ENCODE peak calls at places on chromosomes 13 and 19, in eight cellular contexts. T, P, X, A, I, D, Q and H are unnamed samples. For H3K27me3, the result is how much of the 10 kb centered on the place peaks cover.

GRCh38 chr19:42552086-42553065 is 24.1 kb upstream of the CEACAM1 start:
- DNase-seq in T (peak), D (no peak), P (no peak), A (no peak), I (no peak), X (peak), Q (no peak), H (no peak)

GRCh38 chr19:34171539-34171876 is 796 bp upstream of the LSM14A start:
- DNase-seq in P (no peak), I (no peak), Q (no peak), D (no peak), A (no peak), X (no peak), T (no peak), H (no peak)

GRCh38 chr13:44908712-44909111 is 80.6 kb downstream of the NUFIP1 start:
- DNase-seq in P (no peak), Q (no peak), D (no peak), X (no peak), A (no peak), I (no peak), T (no peak), H (no peak)

GRCh38 chr13:99144306-99144705 is 56.3 kb upstream of the UBAC2 start:
- DNase-seq in D (no peak), Q (no peak), I (no peak), X (no peak), A (no peak), P (no peak), T (no peak), H (no peak)

GRCh38 chr13:20960663-20961309 is 58.2 kb upstream of the XPO4 start:
- DNase-seq in X (peak), I (peak), D (peak), T (no peak), Q (no peak), A (no peak), P (no peak), H (peak)

GRCh38 chr19:18433039-18433691 is 4.8 kb downstream of the ISYNA1 start:
- DNase-seq in X (no peak), P (peak), I (no peak), D (peak), Q (no peak), A (no peak), T (no peak), H (no peak)

GRCh38 chr19:4375164-4375619 is 25.2 kb downstream of the SH3GL1 start:
- DNase-seq in X (no peak), T (peak), D (peak), I (no peak), A (no peak), Q (peak), P (peak), H (no peak)

GRCh38 chr19:4878491-4878968 is 11.1 kb upstream of the PLIN3 start:
- DNase-seq in D (no peak), Q (no peak), T (no peak), P (no peak), A (no peak), X (no peak), I (no peak), H (no peak)

GRCh38 chr19:47650695-47651094 is 41.8 kb downstream of the BICRA start:
- DNase-seq in I (no peak), A (no peak), T (no peak), X (no peak), Q (no peak), P (no peak), D (no peak), H (no peak)

GRCh38 chr13:42883771-42884170 is 102.4 kb downstream of the FAM216B start:
- DNase-seq in I (no peak), P (peak), X (no peak), Q (peak), A (no peak), D (peak), T (no peak), H (peak)

GRCh38 chr19:17073869-17074627 is 1.2 kb downstream of the HAUS8 start:
- DNase-seq in P (no peak), A (no peak), D (no peak), I (no peak), Q (no peak), T (no peak), X (no peak), H (no peak)

GRCh38 chr19:12789904-12790619 is 1.2 kb upstream of the JUNB start:
- DNase-seq in A (peak), Q (peak), P (peak), T (peak), I (peak), D (peak), X (peak), H (peak)

GRCh38 chr19:41795031-41795461 is 1.3 kb upstream of the CEACAM3 start:
- DNase-seq in T (peak), X (no peak), Q (peak), P (peak), I (peak), A (no peak), D (peak), H (peak)

GRCh38 chr19:46144756-46145155 is 3.3 kb upstream of the IGFL2 start:
- DNase-seq in I (no peak), D (no peak), Q (no peak), X (no peak), T (no peak), P (no peak), A (no peak), H (peak)

GRCh38 chr13:80334582-80335260 is 6.2 kb downstream of the SPRY2 start:
- DNase-seq in T (no peak), Q (no peak), P (no peak), D (no peak), I (no peak), X (no peak), A (no peak), H (peak)

GRCh38 chr19:45507864-45508680 is 793 bp downstream of the VASP start:
- DNase-seq in P (peak), D (peak), T (peak), X (no peak), Q (peak), I (peak), A (no peak), H (peak)

GRCh38 chr19:48249502-48250014 is 6.2 kb downstream of the CARD8 start:
- DNase-seq in T (peak), A (no peak), X (no peak), P (peak), D (no peak), I (peak), Q (peak), H (peak)

GRCh38 chr19:17830567-17831418 is 9.5 kb upstream of the INSL3 start:
- DNase-seq in P (peak), A (no peak), I (no peak), Q (peak), X (no peak), D (no peak), T (peak), H (peak)

GRCh38 chr19:17255150-17255621 is 9.4 kb downstream of the USHBP1 start:
- DNase-seq in P (no peak), I (no peak), D (peak), Q (peak), T (no peak), X (no peak), A (no peak), H (no peak)

GRCh38 chr13:67238861-67239260 is 8.7 kb upstream of the PCDH9 start:
- DNase-seq in X (no peak), T (no peak), Q (no peak), D (no peak), P (no peak), A (no peak), I (no peak), H (no peak)

GRCh38 chr19:1863308-1863637 is at the start of gene KLF16:
- DNase-seq in I (no peak), Q (no peak), T (no peak), P (no peak), D (no peak), X (no peak), A (no peak), H (no peak)
- TF ChIP-seq POLR2A in I (peak), Q (no peak), T (no peak), P (peak), D (no peak), X (peak), A (peak), H (peak)

DNA sequence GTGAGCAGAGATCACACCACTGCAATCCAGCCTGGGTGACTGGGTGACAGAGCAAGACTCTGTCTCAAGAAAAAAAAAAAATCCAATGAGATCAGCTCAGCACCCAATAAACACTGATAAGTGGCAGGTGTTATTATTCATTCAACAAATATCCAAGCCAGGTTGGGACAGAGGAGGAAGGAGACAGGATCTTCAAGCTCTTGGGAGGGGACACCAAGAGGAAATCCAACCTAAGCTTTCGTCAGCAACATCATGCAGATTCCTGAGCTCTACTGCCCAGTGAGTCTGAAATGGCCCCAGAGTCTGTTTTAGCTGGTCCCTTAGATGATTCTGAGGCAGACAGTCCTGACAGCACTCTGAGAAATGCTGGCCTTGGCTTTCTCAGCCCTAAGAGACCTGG is 7.7 kb downstream of the RFX1 start:
- DNase-seq in P (no peak), X (no peak), I (no peak), T (no peak), Q (no peak), A (no peak), D (no peak), H (no peak)
- H3K27me3 ChIP-seq in P (under half), X (under half), I (under half), T (under half), Q (under half), A (under half), D (under half), H (under half)

DNA sequence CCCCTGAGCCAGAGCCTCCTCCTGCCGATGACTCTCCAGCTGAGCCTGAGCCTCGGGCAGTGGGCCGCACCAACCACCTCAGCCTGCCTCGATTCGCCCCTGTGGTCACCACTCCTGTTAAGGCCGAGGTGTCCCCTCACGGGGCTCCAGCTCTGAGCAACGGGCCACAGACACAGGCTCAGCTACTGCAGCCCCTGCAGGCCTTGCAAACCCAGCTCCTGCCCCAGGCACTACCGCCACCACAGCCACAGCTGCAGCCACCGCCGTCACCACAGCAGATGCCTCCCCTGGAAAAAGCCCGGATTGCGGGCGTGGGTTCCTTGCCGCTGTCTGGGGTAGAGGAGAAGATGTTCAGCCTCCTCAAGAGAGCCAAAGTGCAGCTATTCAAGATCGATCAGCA is 3.6 kb downstream of the KMT2B start:
- DNase-seq in X (no peak), I (peak), Q (no peak), P (no peak), A (no peak), T (no peak), D (no peak), H (no peak)
- TF ChIP-seq POLR2A in X (no peak), I (no peak), Q (no peak), P (no peak), A (no peak), T (no peak), D (no peak), H (no peak)

GRCh38 chr19:1744822-1745563 is 8.3 kb upstream of the ONECUT3 start:
- DNase-seq in D (no peak), I (no peak), Q (no peak), X (no peak), A (no peak), T (no peak), P (no peak), H (no peak)
- H3K27me3 ChIP-seq in D (under half), I (under half), Q (under half), X (half or more), A (under half), T (half or more), P (half or more), H (under half)

GRCh38 chr19:30411714-30412113 is 39.5 kb downstream of the ZNF536 start:
- DNase-seq in Q (no peak), A (no peak), D (no peak), I (no peak), T (no peak), X (no peak), P (no peak), H (no peak)

GRCh38 chr19:30407310-30407709 is 35.1 kb downstream of the ZNF536 start:
- DNase-seq in A (no peak), Q (no peak), T (no peak), I (no peak), D (no peak), X (no peak), P (no peak), H (no peak)

GRCh38 chr19:30403583-30403982 is 31.4 kb downstream of the ZNF536 start:
- DNase-seq in P (no peak), A (no peak), X (no peak), D (no peak), I (no peak), Q (no peak), T (no peak), H (no peak)

GRCh38 chr19:30406220-30406944 is 34.2 kb downstream of the ZNF536 start:
- DNase-seq in A (no peak), X (no peak), P (peak), D (peak), Q (no peak), T (no peak), I (no peak), H (no peak)

GRCh38 chr19:30408734-30409301 is 36.6 kb downstream of the ZNF536 start:
- DNase-seq in T (no peak), X (no peak), I (no peak), Q (no peak), P (no peak), A (no peak), D (no peak), H (no peak)
- TF ChIP-seq POLR2A in T (no peak), X (no peak), I (no peak), Q (no peak), P (no peak), A (no peak), D (no peak), H (no peak)

GRCh38 chr13:110305001-110305400 is 2.0 kb downstream of the COL4A1 start:
- DNase-seq in Q (no peak), T (no peak), I (no peak), A (no peak), X (no peak), P (no peak), D (no peak), H (no peak)
- H3K27me3 ChIP-seq in Q (under half), T (under half), I (under half), A (under half), X (half or more), P (under half), D (under half), H (under half)

GRCh38 chr19:10317857-10318462 is 2.1 kb upstream of the FDX2 start:
- DNase-seq in P (no peak), X (no peak), D (no peak), I (no peak), Q (no peak), T (no peak), A (no peak), H (no peak)

GRCh38 chr19:10318807-10319426 is 3.1 kb upstream of the FDX2 start:
- DNase-seq in P (no peak), A (no peak), I (no peak), Q (no peak), T (no peak), X (no peak), D (no peak), H (no peak)

GRCh38 chr19:10317045-10317856 is 1.4 kb upstream of the FDX2 start:
- DNase-seq in P (no peak), I (no peak), X (no peak), Q (no peak), T (no peak), A (no peak), D (no peak), H (no peak)

GRCh38 chr19:10316229-10317044 is 622 bp upstream of the FDX2 start:
- DNase-seq in A (no peak), X (no peak), T (no peak), D (peak), I (no peak), Q (no peak), P (no peak), H (no peak)

GRCh38 chr19:10315335-10316214 is at the start of gene FDX2:
- DNase-seq in T (peak), D (peak), P (peak), I (peak), A (no peak), X (peak), Q (peak), H (peak)
- TF ChIP-seq POLR2A in T (no peak), D (no peak), P (no peak), I (peak), A (no peak), X (no peak), Q (no peak), H (peak)